ENCODE peak calls at places on chromosomes 13 and 19, in ten cellular contexts. One of them, this sample, is unnamed.

GRCh38 chr13:73063166-73063565 is 4.4 kb downstream of the KLF5 start:
- DNase-seq in A549: no peak
- DNase-seq in ovary: no peak
- DNase-seq in tibial nerve: no peak
- DNase-seq in stomach: no peak
- DNase-seq in suprapubic skin: no peak
- DNase-seq in H1: no peak
- DNase-seq in sigmoid colon: no peak
- DNase-seq in upper lobe of left lung: no peak
- DNase-seq in K562: no peak
- DNase-seq in this sample: no peak

GRCh38 chr13:102191951-102192461 is 209.8 kb downstream of the FGF14 start:
- DNase-seq in A549: no peak
- DNase-seq in ovary: no peak
- DNase-seq in tibial nerve: no peak
- DNase-seq in stomach: no peak
- DNase-seq in suprapubic skin: no peak
- DNase-seq in H1: no peak
- DNase-seq in sigmoid colon: no peak
- DNase-seq in upper lobe of left lung: no peak
- DNase-seq in K562: no peak
- DNase-seq in this sample: no peak

GRCh38 chr19:32935629-32936028 is 36.1 kb downstream of the CEP89 start:
- DNase-seq in A549: no peak
- DNase-seq in ovary: no peak
- DNase-seq in tibial nerve: no peak
- DNase-seq in stomach: no peak
- DNase-seq in suprapubic skin: no peak
- DNase-seq in H1: no peak
- DNase-seq in sigmoid colon: no peak
- DNase-seq in upper lobe of left lung: no peak
- DNase-seq in K562: no peak
- DNase-seq in this sample: no peak

GRCh38 chr19:18021121-18021755 is 13.3 kb downstream of the ARRDC2 start:
- DNase-seq in A549: no peak
- DNase-seq in ovary: no peak
- DNase-seq in tibial nerve: peak; percentile 78
- DNase-seq in stomach: peak; percentile 88
- DNase-seq in suprapubic skin: peak; percentile 94
- DNase-seq in H1: no peak
- DNase-seq in sigmoid colon: peak; percentile 92
- DNase-seq in upper lobe of left lung: peak; percentile 86
- DNase-seq in K562: peak; percentile 67
- DNase-seq in this sample: peak; percentile 78

GRCh38 chr13:85503797-85504196 is 295.4 kb downstream of the SLITRK6 start:
- DNase-seq in A549: no peak
- DNase-seq in ovary: no peak
- DNase-seq in tibial nerve: no peak
- DNase-seq in stomach: no peak
- DNase-seq in suprapubic skin: no peak
- DNase-seq in H1: no peak
- DNase-seq in sigmoid colon: no peak
- DNase-seq in upper lobe of left lung: no peak
- DNase-seq in K562: no peak
- DNase-seq in this sample: no peak

GRCh38 chr19:18110833-18111232 is 13.3 kb downstream of the MAST3 start:
- DNase-seq in A549: no peak
- DNase-seq in ovary: no peak
- DNase-seq in tibial nerve: no peak
- DNase-seq in stomach: peak; percentile 64
- DNase-seq in suprapubic skin: no peak
- DNase-seq in H1: no peak
- DNase-seq in sigmoid colon: no peak
- DNase-seq in upper lobe of left lung: no peak
- DNase-seq in K562: no peak
- DNase-seq in this sample: peak; percentile 80

GRCh38 chr13:88074794-88075509 is 403.8 kb downstream of the SLITRK5 start:
- DNase-seq in A549: no peak
- DNase-seq in ovary: no peak
- DNase-seq in tibial nerve: no peak
- DNase-seq in stomach: no peak
- DNase-seq in suprapubic skin: no peak
- DNase-seq in H1: no peak
- DNase-seq in sigmoid colon: peak; percentile 77
- DNase-seq in upper lobe of left lung: no peak
- DNase-seq in K562: no peak
- DNase-seq in this sample: no peak

GRCh38 chr13:99916366-99917103 is 55.0 kb downstream of the ZIC5 start:
- DNase-seq in A549: peak; percentile 82
- DNase-seq in ovary: no peak
- DNase-seq in tibial nerve: peak; percentile 32
- DNase-seq in stomach: no peak
- DNase-seq in suprapubic skin: no peak
- DNase-seq in H1: no peak
- DNase-seq in sigmoid colon: no peak
- DNase-seq in upper lobe of left lung: no peak
- DNase-seq in K562: peak; percentile 61
- DNase-seq in this sample: no peak

GRCh38 chr19:55070755-55071502 is 4.7 kb upstream of the EPS8L1 start:
- DNase-seq in A549: peak; percentile 81
- DNase-seq in ovary: no peak
- DNase-seq in tibial nerve: no peak
- DNase-seq in stomach: peak; percentile 73
- DNase-seq in suprapubic skin: no peak
- DNase-seq in H1: no peak
- DNase-seq in sigmoid colon: no peak
- DNase-seq in upper lobe of left lung: no peak
- DNase-seq in K562: peak; percentile 57
- DNase-seq in this sample: peak; percentile 86

GRCh38 chr13:41785402-41786142 is 175.3 kb downstream of the VWA8 start:
- DNase-seq in A549: no peak
- DNase-seq in ovary: no peak
- DNase-seq in tibial nerve: no peak
- DNase-seq in stomach: no peak
- DNase-seq in suprapubic skin: no peak
- DNase-seq in H1: no peak
- DNase-seq in sigmoid colon: no peak
- DNase-seq in upper lobe of left lung: no peak
- DNase-seq in K562: no peak
- DNase-seq in this sample: no peak

GRCh38 chr13:112236539-112237197 is 139.5 kb upstream of the SPACA7 start:
- DNase-seq in A549: no peak
- DNase-seq in ovary: no peak
- DNase-seq in tibial nerve: no peak
- DNase-seq in stomach: no peak
- DNase-seq in suprapubic skin: peak; percentile 29
- DNase-seq in H1: no peak
- DNase-seq in sigmoid colon: no peak
- DNase-seq in upper lobe of left lung: no peak
- DNase-seq in K562: no peak
- DNase-seq in this sample: no peak

GRCh38 chr19:44905437-44906160 is at the start of gene APOE:
- DNase-seq in A549: no peak
- DNase-seq in ovary: peak; percentile 76
- DNase-seq in tibial nerve: no peak
- DNase-seq in stomach: no peak
- DNase-seq in suprapubic skin: no peak
- DNase-seq in H1: peak; percentile 86
- DNase-seq in sigmoid colon: no peak
- DNase-seq in upper lobe of left lung: no peak
- DNase-seq in K562: peak; percentile 59
- DNase-seq in this sample: peak; percentile 33

GRCh38 chr19:19386373-19386869 is 19.1 kb upstream of the GATAD2A start:
- DNase-seq in A549: no peak
- DNase-seq in ovary: no peak
- DNase-seq in tibial nerve: no peak
- DNase-seq in stomach: no peak
- DNase-seq in suprapubic skin: no peak
- DNase-seq in H1: peak; percentile 55
- DNase-seq in sigmoid colon: no peak
- DNase-seq in upper lobe of left lung: no peak
- DNase-seq in K562: no peak
- DNase-seq in this sample: peak; percentile 28

GRCh38 chr19:14091885-14092462 is 1.4 kb upstream of the SAMD1 start:
- DNase-seq in A549: no peak
- DNase-seq in ovary: peak; percentile 41
- DNase-seq in tibial nerve: no peak
- DNase-seq in stomach: no peak
- DNase-seq in suprapubic skin: no peak
- DNase-seq in H1: peak; percentile 77
- DNase-seq in sigmoid colon: no peak
- DNase-seq in upper lobe of left lung: no peak
- DNase-seq in K562: peak; percentile 56
- DNase-seq in this sample: no peak

GRCh38 chr19:16373989-16374388 is 49.4 kb downstream of the KLF2 start:
- DNase-seq in A549: no peak
- DNase-seq in ovary: no peak
- DNase-seq in tibial nerve: no peak
- DNase-seq in stomach: no peak
- DNase-seq in suprapubic skin: no peak
- DNase-seq in H1: no peak
- DNase-seq in sigmoid colon: peak; percentile 51
- DNase-seq in upper lobe of left lung: no peak
- DNase-seq in K562: no peak
- DNase-seq in this sample: no peak

GRCh38 chr13:99214691-99215090 is 14.0 kb downstream of the UBAC2 start:
- DNase-seq in A549: no peak
- DNase-seq in ovary: no peak
- DNase-seq in tibial nerve: no peak
- DNase-seq in stomach: no peak
- DNase-seq in suprapubic skin: no peak
- DNase-seq in H1: no peak
- DNase-seq in sigmoid colon: no peak
- DNase-seq in upper lobe of left lung: no peak
- DNase-seq in K562: no peak
- DNase-seq in this sample: no peak

GRCh38 chr13:51221674-51222509 is at the start of gene FAM124A:
- DNase-seq in A549: peak; percentile 11
- DNase-seq in ovary: peak; percentile 30
- DNase-seq in tibial nerve: peak; percentile 9
- DNase-seq in stomach: peak; percentile 57
- DNase-seq in suprapubic skin: no peak
- DNase-seq in H1: peak; percentile 80
- DNase-seq in sigmoid colon: peak; percentile 75
- DNase-seq in upper lobe of left lung: peak; percentile 94
- DNase-seq in K562: peak; percentile 40
- DNase-seq in this sample: peak; percentile 53
- TF ChIP-seq POLR2A in A549: peak; percentile 15
- TF ChIP-seq POLR2A in ovary: no peak
- TF ChIP-seq POLR2A in tibial nerve: no peak
- TF ChIP-seq POLR2A in stomach: no peak
- TF ChIP-seq POLR2A in suprapubic skin: no peak
- TF ChIP-seq POLR2A in H1: peak; percentile 42
- TF ChIP-seq POLR2A in sigmoid colon: no peak
- TF ChIP-seq POLR2A in upper lobe of left lung: no peak
- TF ChIP-seq POLR2A in K562: no peak
- TF ChIP-seq POLR2A in this sample: no peak

DNA sequence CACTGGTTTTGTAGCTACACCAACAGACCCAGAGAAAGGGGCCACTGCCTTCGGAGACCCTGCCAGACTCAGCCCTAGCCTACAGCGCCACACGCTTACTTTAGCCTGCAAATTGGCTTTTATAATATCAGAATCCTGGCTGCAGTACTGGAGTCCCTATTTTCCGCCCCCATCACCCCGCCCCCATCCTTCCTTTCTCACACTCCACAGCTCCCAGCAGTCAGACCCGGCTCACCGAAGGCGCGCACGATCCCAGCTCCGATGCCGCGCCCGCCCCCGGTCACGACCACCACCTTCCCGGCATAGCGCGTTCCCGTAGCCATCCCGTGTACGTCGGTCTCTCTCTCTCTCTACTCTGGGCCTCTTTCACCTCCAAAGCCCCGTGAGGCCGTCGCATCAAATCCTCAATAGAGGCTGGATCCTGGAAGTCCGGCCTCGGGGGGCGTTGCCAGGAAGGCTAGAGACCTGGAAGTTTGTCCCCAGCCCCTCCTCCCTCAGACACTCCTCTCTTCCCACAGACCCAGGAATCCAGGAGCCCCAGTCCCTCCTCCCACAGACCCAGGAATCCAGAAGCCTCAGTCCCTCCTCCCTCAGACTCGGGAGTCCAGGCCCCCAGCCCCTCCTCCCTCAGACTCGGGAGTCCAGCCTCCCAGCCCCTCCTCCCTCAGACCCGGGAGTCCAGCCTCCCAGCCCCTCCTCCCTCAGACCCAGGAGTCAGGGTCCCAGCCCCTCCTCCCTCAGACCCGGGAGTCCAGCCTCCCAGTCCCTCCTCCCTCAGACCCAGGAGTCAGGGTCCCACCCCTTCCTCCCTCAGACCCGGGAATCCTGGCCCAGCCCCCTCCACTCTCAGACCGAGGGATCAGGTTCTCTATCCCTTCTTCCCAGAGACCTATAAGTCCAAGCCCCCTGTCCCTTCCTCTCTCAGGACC is at the start of gene HSD17B14:
- DNase-seq in A549: no peak
- DNase-seq in ovary: peak; percentile 73
- DNase-seq in tibial nerve: no peak
- DNase-seq in stomach: no peak
- DNase-seq in suprapubic skin: peak; percentile 83
- DNase-seq in H1: peak; percentile 80
- DNase-seq in sigmoid colon: peak; percentile 83
- DNase-seq in upper lobe of left lung: peak; percentile 83
- DNase-seq in K562: no peak
- DNase-seq in this sample: peak; percentile 23
- TF ChIP-seq CTCF in A549: peak; percentile 28
- TF ChIP-seq CTCF in ovary: peak; percentile 40
- TF ChIP-seq CTCF in tibial nerve: peak; percentile 35
- TF ChIP-seq CTCF in stomach: no peak
- TF ChIP-seq CTCF in suprapubic skin: no peak
- TF ChIP-seq CTCF in H1: no peak
- TF ChIP-seq CTCF in sigmoid colon: peak; percentile 40
- TF ChIP-seq CTCF in upper lobe of left lung: no peak
- TF ChIP-seq CTCF in K562: no peak
- TF ChIP-seq CTCF in this sample: peak; percentile 37

GRCh38 chr19:57227461-57227860 is 3.4 kb upstream of the AURKC start:
- DNase-seq in A549: no peak
- DNase-seq in ovary: no peak
- DNase-seq in tibial nerve: no peak
- DNase-seq in stomach: no peak
- DNase-seq in suprapubic skin: no peak
- DNase-seq in H1: no peak
- DNase-seq in sigmoid colon: no peak
- DNase-seq in upper lobe of left lung: no peak
- DNase-seq in K562: no peak
- DNase-seq in this sample: no peak
- TF ChIP-seq EP300 in A549: no peak
- TF ChIP-seq EP300 in ovary: no peak
- TF ChIP-seq EP300 in tibial nerve: no peak
- TF ChIP-seq EP300 in stomach: no peak
- TF ChIP-seq EP300 in suprapubic skin: no peak
- TF ChIP-seq EP300 in H1: no peak
- TF ChIP-seq EP300 in sigmoid colon: no peak
- TF ChIP-seq EP300 in upper lobe of left lung: no peak
- TF ChIP-seq EP300 in K562: no peak
- TF ChIP-seq EP300 in this sample: no peak

DNA sequence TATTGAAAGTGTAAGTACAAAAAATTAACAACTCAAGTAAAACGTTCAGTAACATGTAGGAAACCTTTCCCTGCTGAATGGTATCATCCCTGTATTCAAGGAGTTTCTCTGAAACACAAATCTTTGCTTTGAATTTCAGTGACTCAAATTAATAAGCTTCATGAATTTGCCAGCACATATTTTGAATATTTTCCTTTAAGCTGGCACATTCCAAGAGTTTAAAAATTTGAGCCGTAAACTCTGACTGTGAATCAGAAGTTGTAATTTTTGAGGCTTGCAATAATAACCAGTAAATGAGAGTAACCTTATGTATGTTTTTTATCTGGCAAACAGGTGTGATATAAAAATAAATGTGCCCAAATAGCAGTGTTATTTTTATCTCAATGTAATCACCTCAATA is 1722.6 kb upstream of the PRR20A start:
- DNase-seq in A549: no peak
- DNase-seq in ovary: no peak
- DNase-seq in tibial nerve: no peak
- DNase-seq in stomach: no peak
- DNase-seq in suprapubic skin: no peak
- DNase-seq in H1: no peak
- DNase-seq in sigmoid colon: no peak
- DNase-seq in upper lobe of left lung: no peak
- DNase-seq in K562: no peak
- DNase-seq in this sample: no peak
- TF ChIP-seq POLR2A in A549: no peak
- TF ChIP-seq POLR2A in ovary: no peak
- TF ChIP-seq POLR2A in tibial nerve: no peak
- TF ChIP-seq POLR2A in stomach: no peak
- TF ChIP-seq POLR2A in suprapubic skin: no peak
- TF ChIP-seq POLR2A in H1: no peak
- TF ChIP-seq POLR2A in sigmoid colon: no peak
- TF ChIP-seq POLR2A in upper lobe of left lung: no peak
- TF ChIP-seq POLR2A in K562: no peak
- TF ChIP-seq POLR2A in this sample: no peak